ENCODE peak calls at places on chromosomes 16 and 17, in seven cellular contexts. U is PC-3, X is neural progenitor cell, C is GM23338, F is OCI-LY7, I is GM23248, Z is MM.1S. K is an unnamed sample. For H3K4me1, the result is how much of the 10 kb centered on the place peaks cover.

GRCh38 chr16:26665166-26665939 is 401.4 kb upstream of the C16orf82 start:
- DNase-seq in U (no peak), X (no peak), C (no peak), F (no peak), I (no peak), Z (no peak), K (no peak)

GRCh38 chr17:76704799-76705198 is 6.0 kb downstream of the MXRA7 start:
- DNase-seq in U (no peak), X (no peak), C (no peak), F (no peak), I (no peak), Z (no peak), K (no peak)

GRCh38 chr17:71883845-71884244 is 237.0 kb upstream of the SOX9 start:
- DNase-seq in U (no peak), X (no peak), C (no peak), F (no peak), I (no peak), Z (no peak), K (no peak)

GRCh38 chr16:1075546-1075945 is 3.0 kb downstream of the SSTR5 start:
- DNase-seq in U (no peak), X (no peak), C (no peak), F (no peak), I (no peak), Z (no peak), K (no peak)

GRCh38 chr16:18803569-18804462 is 2.5 kb upstream of the ARL6IP1 start:
- DNase-seq in U (peak), X (no peak), C (no peak), F (peak), I (peak), Z (no peak), K (no peak)

GRCh38 chr16:31371619-31372484 is 16.9 kb downstream of the ITGAX start:
- DNase-seq in U (no peak), X (no peak), C (no peak), F (no peak), I (no peak), Z (no peak), K (no peak)

GRCh38 chr17:77233635-77234334 is 93.0 kb downstream of the SEC14L1 start:
- DNase-seq in U (peak), X (no peak), C (no peak), F (peak), I (peak), Z (peak), K (peak)

GRCh38 chr17:64315032-64315490 is 52.0 kb upstream of the TEX2 start:
- DNase-seq in U (no peak), X (no peak), C (no peak), F (no peak), I (peak), Z (no peak), K (no peak)

GRCh38 chr17:60745544-60745943 is 67.9 kb downstream of the BCAS3 start:
- DNase-seq in U (peak), X (no peak), C (no peak), F (no peak), I (no peak), Z (no peak), K (no peak)

GRCh38 chr16:48081656-48082055 is 74.1 kb downstream of the ABCC12 start:
- DNase-seq in U (peak), X (no peak), C (no peak), F (no peak), I (peak), Z (no peak), K (no peak)

GRCh38 chr16:77171750-77172635 is 19.0 kb upstream of the MON1B start:
- DNase-seq in U (peak), X (peak), C (peak), F (peak), I (peak), Z (peak), K (peak)

GRCh38 chr16:74020086-74020670 is 276.4 kb upstream of the PSMD7 start:
- DNase-seq in U (no peak), X (peak), C (peak), F (no peak), I (no peak), Z (no peak), K (no peak)

DNA sequence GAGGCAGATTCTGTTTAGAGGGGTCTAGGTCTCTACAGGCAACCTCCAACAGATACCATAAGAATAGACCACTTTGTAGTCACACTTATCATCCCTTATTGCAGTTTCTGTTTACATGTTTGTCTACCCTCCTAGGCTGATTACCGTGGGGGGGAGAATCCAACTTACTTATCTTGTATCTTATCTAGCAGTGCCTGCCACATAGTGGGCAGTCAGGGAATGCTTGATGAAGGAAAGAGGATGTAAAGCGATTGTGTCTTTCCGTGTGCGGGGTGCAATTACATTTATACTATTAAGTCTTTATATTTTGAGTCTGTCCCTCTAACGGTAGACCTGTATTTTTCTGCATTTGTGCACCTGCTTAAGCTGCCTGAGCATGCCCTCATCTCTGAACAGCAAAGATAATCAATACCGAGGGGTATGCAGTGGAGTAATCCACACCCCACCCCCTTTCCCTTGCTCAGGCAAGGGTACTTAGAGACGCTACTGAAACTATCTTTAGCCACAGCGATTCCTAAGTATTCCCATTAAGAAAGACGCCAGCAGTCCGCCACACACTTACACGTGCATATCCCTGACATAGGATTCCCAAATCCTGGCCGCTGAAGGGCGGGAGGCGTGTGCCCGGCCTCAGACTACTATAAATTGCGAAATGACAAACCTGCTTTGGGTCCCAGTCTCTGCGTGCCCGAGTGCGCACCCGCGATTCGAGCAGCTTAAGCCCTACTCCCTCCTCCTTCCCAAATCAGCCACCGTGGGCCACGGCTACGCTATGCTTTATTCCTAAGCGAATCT is 635 bp upstream of the AATF start:
- DNase-seq in U (no peak), X (no peak), C (peak), F (peak), I (no peak), Z (no peak), K (no peak)
- TF ChIP-seq EZH2phosphoT487 in U (no peak), X (peak), C (no peak), F (no peak), I (no peak), Z (no peak), K (no peak)

GRCh38 chr17:15935891-15936290 is 9.0 kb upstream of the ADORA2B start:
- DNase-seq in U (no peak), X (no peak), C (no peak), F (no peak), I (no peak), Z (no peak), K (no peak)
- H3K4me1 ChIP-seq in U (under half), X (under half), C (under half), F (under half), I (under half), Z (under half), K (under half)

GRCh38 chr17:34511265-34511664 is 68.1 kb upstream of the TMEM132E start:
- DNase-seq in U (no peak), X (no peak), C (no peak), F (no peak), I (no peak), Z (no peak), K (no peak)
- TF ChIP-seq EZH2phosphoT487 in U (no peak), X (no peak), C (no peak), F (no peak), I (no peak), Z (no peak), K (no peak)

DNA sequence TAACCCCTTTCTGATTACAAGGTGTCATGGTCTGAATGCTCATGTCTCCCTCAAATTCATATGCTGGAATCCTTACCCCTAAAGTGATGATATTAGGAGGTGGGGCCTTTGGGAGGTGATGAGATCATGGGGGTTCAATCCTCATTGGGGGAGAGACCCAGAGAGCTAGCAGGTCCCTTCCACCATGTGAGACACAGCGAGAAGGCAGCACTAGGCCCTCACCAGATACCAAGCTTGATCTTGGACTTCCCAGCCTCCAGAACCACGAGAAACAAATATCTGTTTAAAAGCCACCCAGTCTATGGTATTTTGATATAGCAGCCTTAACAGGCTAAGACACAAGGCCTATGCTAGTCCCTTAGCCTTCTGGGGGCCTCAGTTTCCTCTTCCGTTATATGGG is 45.9 kb downstream of the MYH11 start:
- DNase-seq in U (no peak), X (no peak), C (no peak), F (no peak), I (no peak), Z (no peak), K (no peak)
- H3K4me1 ChIP-seq in U (under half), X (under half), C (under half), F (under half), I (under half), Z (under half), K (under half)

DNA sequence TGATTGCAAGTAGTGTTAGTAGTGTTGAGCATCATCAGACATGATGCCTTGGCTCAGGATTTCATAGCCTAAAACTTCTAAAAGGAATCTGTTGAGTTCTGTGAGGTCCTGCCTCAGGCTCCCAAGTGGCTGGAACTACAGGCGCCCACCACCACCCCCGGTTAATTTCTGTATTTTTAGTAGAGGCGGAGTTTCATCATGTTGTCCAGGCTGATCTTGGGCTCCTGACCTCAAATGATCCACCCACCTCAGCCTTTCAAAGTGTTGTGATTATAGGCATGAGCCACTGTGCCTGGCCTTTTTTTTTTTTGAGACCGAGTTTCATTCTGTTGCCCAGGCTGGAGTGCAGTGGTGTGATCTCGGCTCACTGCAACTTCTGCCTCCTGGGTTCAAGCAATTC is 5.7 kb downstream of the PSMD11 start:
- DNase-seq in U (no peak), X (no peak), C (no peak), F (no peak), I (no peak), Z (no peak), K (no peak)
- TF ChIP-seq EZH2phosphoT487 in U (no peak), X (no peak), C (no peak), F (no peak), I (no peak), Z (no peak), K (no peak)

K was measured in hepatocyte.